ENCODE peak calls at places on chromosomes 2 and 18, in seven cellular contexts. I, R, G, O, V, U and L are unnamed samples.

GRCh38 chr18:12317664-12318333 is 9.8 kb downstream of the TUBB6 start:
- DNase-seq in I (no peak), R (no peak), G (no peak), O (no peak), V (no peak), U (no peak), L (no peak)

GRCh38 chr2:232779935-232780334 is 3.6 kb upstream of the KCNJ13 start:
- DNase-seq in I (no peak), R (no peak), G (no peak), O (no peak), V (no peak), U (no peak), L (no peak)

GRCh38 chr2:24818721-24819167 is 25.5 kb downstream of the CENPO start:
- DNase-seq in I (no peak), R (no peak), G (no peak), O (no peak), V (no peak), U (no peak), L (no peak)

GRCh38 chr2:69177785-69178636 is 165.0 kb downstream of the ANTXR1 start:
- DNase-seq in I (peak), R (no peak), G (peak), O (peak), V (peak), U (no peak), L (peak)

GRCh38 chr2:223668302-223668998 is 66.3 kb upstream of the SCG2 start:
- DNase-seq in I (no peak), R (no peak), G (no peak), O (no peak), V (no peak), U (no peak), L (peak)

GRCh38 chr18:28559511-28559910 is 382.6 kb upstream of the CDH2 start:
- DNase-seq in I (no peak), R (peak), G (no peak), O (no peak), V (no peak), U (no peak), L (no peak)

GRCh38 chr18:66560092-66560491 is 43.8 kb downstream of the CDH19 start:
- DNase-seq in I (peak), R (peak), G (peak), O (no peak), V (peak), U (no peak), L (peak)

GRCh38 chr2:241500431-241500975 is 7.9 kb downstream of the STK25 start:
- DNase-seq in I (no peak), R (no peak), G (no peak), O (no peak), V (no peak), U (no peak), L (no peak)

GRCh38 chr2:1431886-1432400 is 18.7 kb downstream of the TPO start:
- DNase-seq in I (no peak), R (no peak), G (no peak), O (no peak), V (no peak), U (no peak), L (no peak)

GRCh38 chr2:220034356-220035121 is 407.1 kb downstream of the SLC4A3 start:
- DNase-seq in I (no peak), R (no peak), G (no peak), O (no peak), V (no peak), U (no peak), L (peak)

GRCh38 chr18:31943895-31944816 is 1.2 kb upstream of the TRAPPC8 start:
- DNase-seq in I (no peak), R (no peak), G (no peak), O (no peak), V (no peak), U (no peak), L (no peak)

GRCh38 chr18:12911025-12911927 is 27.2 kb upstream of the PTPN2 start:
- DNase-seq in I (no peak), R (no peak), G (no peak), O (no peak), V (no peak), U (no peak), L (peak)

GRCh38 chr18:45107425-45107824 is 426.7 kb downstream of the SETBP1 start:
- DNase-seq in I (no peak), R (no peak), G (no peak), O (no peak), V (no peak), U (no peak), L (no peak)

GRCh38 chr2:226994775-226995174 is 158.9 kb downstream of the RHBDD1 start:
- DNase-seq in I (peak), R (no peak), G (no peak), O (no peak), V (no peak), U (no peak), L (no peak)

GRCh38 chr18:37299471-37300304 is 265.9 kb downstream of the CELF4 start:
- DNase-seq in I (peak), R (peak), G (peak), O (peak), V (no peak), U (no peak), L (peak)

GRCh38 chr2:129758461-129759185 is 220.8 kb upstream of the RAB6C start:
- DNase-seq in I (no peak), R (no peak), G (no peak), O (no peak), V (no peak), U (no peak), L (no peak)

GRCh38 chr2:200275281-200276103 is 31.0 kb upstream of the SPATS2L start:
- DNase-seq in I (no peak), R (no peak), G (no peak), O (no peak), V (no peak), U (no peak), L (no peak)

GRCh38 chr2:231127936-231128335 is 3.1 kb upstream of the HTR2B start:
- DNase-seq in I (no peak), R (no peak), G (no peak), O (no peak), V (no peak), U (no peak), L (no peak)

GRCh38 chr2:20107776-20108175 is 56.3 kb upstream of the LAPTM4A start:
- DNase-seq in I (no peak), R (no peak), G (no peak), O (no peak), V (no peak), U (no peak), L (no peak)

GRCh38 chr2:112916145-112916571 is 5.2 kb downstream of the IL37 start:
- DNase-seq in I (no peak), R (no peak), G (no peak), O (no peak), V (no peak), U (no peak), L (no peak)

GRCh38 chr2:100067796-100068195 is 74.6 kb downstream of the AFF3 start:
- DNase-seq in I (peak), R (no peak), G (no peak), O (no peak), V (no peak), U (no peak), L (no peak)

GRCh38 chr2:12676771-12677170 is 40.0 kb upstream of the TRIB2 start:
- DNase-seq in I (no peak), R (no peak), G (no peak), O (no peak), V (no peak), U (no peak), L (no peak)

GRCh38 chr2:68726608-68727367 is 7.8 kb upstream of the ARHGAP25 start:
- DNase-seq in I (no peak), R (no peak), G (no peak), O (no peak), V (no peak), U (no peak), L (no peak)

GRCh38 chr2:112709703-112710102 is 11.1 kb upstream of the NT5DC4 start:
- DNase-seq in I (no peak), R (no peak), G (no peak), O (no peak), V (no peak), U (no peak), L (no peak)

GRCh38 chr18:26621161-26622026 is 73.0 kb upstream of the KCTD1 start:
- DNase-seq in I (peak), R (no peak), G (peak), O (no peak), V (peak), U (no peak), L (peak)